ENCODE peak calls at places on chromosomes 12 and 14, in ten cellular contexts. One of them, this sample, is unnamed.
A peak's percentile ranks its signal among the peaks of the same experiment; 100 is the strongest.

GRCh38 chr14:36281309-36281708 is 39.1 kb downstream of the MBIP start:
- DNase-seq in CD8-positive, alpha-beta T cell: no peak
- DNase-seq in neural crest cell: no peak
- DNase-seq in fibroblast of mammary gland: peak; percentile 10
- DNase-seq in glutamatergic neuron: no peak
- DNase-seq in brain microvascular endothelial cell: no peak
- DNase-seq in lower lobe of right lung: no peak
- DNase-seq in endothelial cell: no peak
- DNase-seq in OCI-LY7: no peak
- DNase-seq in AG04450: no peak
- DNase-seq in this sample: peak; percentile 11

GRCh38 chr14:22579218-22579617 is 9.8 kb downstream of the DAD1 start:
- DNase-seq in CD8-positive, alpha-beta T cell: no peak
- DNase-seq in neural crest cell: no peak
- DNase-seq in fibroblast of mammary gland: peak; percentile 24
- DNase-seq in glutamatergic neuron: no peak
- DNase-seq in brain microvascular endothelial cell: no peak
- DNase-seq in lower lobe of right lung: no peak
- DNase-seq in endothelial cell: no peak
- DNase-seq in OCI-LY7: no peak
- DNase-seq in AG04450: no peak
- DNase-seq in this sample: no peak

GRCh38 chr12:78566461-78566860 is 298.1 kb upstream of the SYT1 start:
- DNase-seq in CD8-positive, alpha-beta T cell: no peak
- DNase-seq in neural crest cell: no peak
- DNase-seq in fibroblast of mammary gland: no peak
- DNase-seq in glutamatergic neuron: no peak
- DNase-seq in brain microvascular endothelial cell: no peak
- DNase-seq in lower lobe of right lung: no peak
- DNase-seq in endothelial cell: no peak
- DNase-seq in OCI-LY7: no peak
- DNase-seq in AG04450: no peak
- DNase-seq in this sample: no peak

GRCh38 chr12:110858848-110859247 is 12.1 kb downstream of the CCDC63 start:
- DNase-seq in CD8-positive, alpha-beta T cell: no peak
- DNase-seq in neural crest cell: no peak
- DNase-seq in fibroblast of mammary gland: peak; percentile 15
- DNase-seq in glutamatergic neuron: no peak
- DNase-seq in brain microvascular endothelial cell: no peak
- DNase-seq in lower lobe of right lung: no peak
- DNase-seq in endothelial cell: no peak
- DNase-seq in OCI-LY7: no peak
- DNase-seq in AG04450: no peak
- DNase-seq in this sample: no peak

GRCh38 chr12:121107681-121108080 is 25.0 kb upstream of the P2RX7 start:
- DNase-seq in CD8-positive, alpha-beta T cell: no peak
- DNase-seq in neural crest cell: no peak
- DNase-seq in fibroblast of mammary gland: no peak
- DNase-seq in glutamatergic neuron: no peak
- DNase-seq in brain microvascular endothelial cell: no peak
- DNase-seq in lower lobe of right lung: no peak
- DNase-seq in endothelial cell: no peak
- DNase-seq in OCI-LY7: no peak
- DNase-seq in AG04450: no peak
- DNase-seq in this sample: no peak

GRCh38 chr12:131499160-131499863 is 211.6 kb upstream of the SFSWAP start:
- DNase-seq in CD8-positive, alpha-beta T cell: peak; percentile 25
- DNase-seq in neural crest cell: no peak
- DNase-seq in fibroblast of mammary gland: no peak
- DNase-seq in glutamatergic neuron: no peak
- DNase-seq in brain microvascular endothelial cell: no peak
- DNase-seq in lower lobe of right lung: no peak
- DNase-seq in endothelial cell: no peak
- DNase-seq in OCI-LY7: no peak
- DNase-seq in AG04450: no peak
- DNase-seq in this sample: no peak

GRCh38 chr14:36555998-36556743 is 26.2 kb downstream of the NKX2-8 start:
- DNase-seq in CD8-positive, alpha-beta T cell: no peak
- DNase-seq in neural crest cell: no peak
- DNase-seq in fibroblast of mammary gland: no peak
- DNase-seq in glutamatergic neuron: no peak
- DNase-seq in brain microvascular endothelial cell: no peak
- DNase-seq in lower lobe of right lung: no peak
- DNase-seq in endothelial cell: no peak
- DNase-seq in OCI-LY7: no peak
- DNase-seq in AG04450: no peak
- DNase-seq in this sample: no peak

GRCh38 chr14:103576371-103577024 is 13.7 kb downstream of the COA8 start:
- DNase-seq in CD8-positive, alpha-beta T cell: no peak
- DNase-seq in neural crest cell: peak; percentile 58
- DNase-seq in fibroblast of mammary gland: peak; percentile 85
- DNase-seq in glutamatergic neuron: peak; percentile 73
- DNase-seq in brain microvascular endothelial cell: peak; percentile 73
- DNase-seq in lower lobe of right lung: peak; percentile 95
- DNase-seq in endothelial cell: peak; percentile 22
- DNase-seq in OCI-LY7: no peak
- DNase-seq in AG04450: no peak
- DNase-seq in this sample: peak; percentile 84

GRCh38 chr12:46944771-46945170 is 119.0 kb upstream of the SLC38A4 start:
- DNase-seq in CD8-positive, alpha-beta T cell: no peak
- DNase-seq in neural crest cell: no peak
- DNase-seq in fibroblast of mammary gland: peak; percentile 12
- DNase-seq in glutamatergic neuron: no peak
- DNase-seq in brain microvascular endothelial cell: no peak
- DNase-seq in lower lobe of right lung: no peak
- DNase-seq in endothelial cell: no peak
- DNase-seq in OCI-LY7: no peak
- DNase-seq in AG04450: no peak
- DNase-seq in this sample: no peak

GRCh38 chr12:46946137-46946536 is 120.3 kb upstream of the SLC38A4 start:
- DNase-seq in CD8-positive, alpha-beta T cell: no peak
- DNase-seq in neural crest cell: no peak
- DNase-seq in fibroblast of mammary gland: peak; percentile 74
- DNase-seq in glutamatergic neuron: no peak
- DNase-seq in brain microvascular endothelial cell: peak; percentile 53
- DNase-seq in lower lobe of right lung: no peak
- DNase-seq in endothelial cell: no peak
- DNase-seq in OCI-LY7: no peak
- DNase-seq in AG04450: peak; percentile 56
- DNase-seq in this sample: peak; percentile 63

GRCh38 chr12:46945591-46945990 is 119.8 kb upstream of the SLC38A4 start:
- DNase-seq in CD8-positive, alpha-beta T cell: no peak
- DNase-seq in neural crest cell: no peak
- DNase-seq in fibroblast of mammary gland: no peak
- DNase-seq in glutamatergic neuron: no peak
- DNase-seq in brain microvascular endothelial cell: no peak
- DNase-seq in lower lobe of right lung: no peak
- DNase-seq in endothelial cell: no peak
- DNase-seq in OCI-LY7: no peak
- DNase-seq in AG04450: no peak
- DNase-seq in this sample: no peak

GRCh38 chr12:46942579-46942978 is 116.8 kb upstream of the SLC38A4 start:
- DNase-seq in CD8-positive, alpha-beta T cell: no peak
- DNase-seq in neural crest cell: no peak
- DNase-seq in fibroblast of mammary gland: peak; percentile 27
- DNase-seq in glutamatergic neuron: no peak
- DNase-seq in brain microvascular endothelial cell: no peak
- DNase-seq in lower lobe of right lung: no peak
- DNase-seq in endothelial cell: no peak
- DNase-seq in OCI-LY7: no peak
- DNase-seq in AG04450: no peak
- DNase-seq in this sample: peak; percentile 41

GRCh38 chr12:46944104-46944503 is 118.3 kb upstream of the SLC38A4 start:
- DNase-seq in CD8-positive, alpha-beta T cell: no peak
- DNase-seq in neural crest cell: no peak
- DNase-seq in fibroblast of mammary gland: peak; percentile 81
- DNase-seq in glutamatergic neuron: no peak
- DNase-seq in brain microvascular endothelial cell: peak; percentile 63
- DNase-seq in lower lobe of right lung: no peak
- DNase-seq in endothelial cell: no peak
- DNase-seq in OCI-LY7: no peak
- DNase-seq in AG04450: no peak
- DNase-seq in this sample: peak; percentile 74
- TF ChIP-seq CTCF in CD8-positive, alpha-beta T cell: no peak
- TF ChIP-seq CTCF in neural crest cell: no peak
- TF ChIP-seq CTCF in fibroblast of mammary gland: peak; percentile 43
- TF ChIP-seq CTCF in glutamatergic neuron: no peak
- TF ChIP-seq CTCF in brain microvascular endothelial cell: peak; percentile 63
- TF ChIP-seq CTCF in lower lobe of right lung: no peak
- TF ChIP-seq CTCF in endothelial cell: no peak
- TF ChIP-seq CTCF in OCI-LY7: no peak
- TF ChIP-seq CTCF in AG04450: peak; percentile 43
- TF ChIP-seq CTCF in this sample: peak; percentile 43

DNA sequence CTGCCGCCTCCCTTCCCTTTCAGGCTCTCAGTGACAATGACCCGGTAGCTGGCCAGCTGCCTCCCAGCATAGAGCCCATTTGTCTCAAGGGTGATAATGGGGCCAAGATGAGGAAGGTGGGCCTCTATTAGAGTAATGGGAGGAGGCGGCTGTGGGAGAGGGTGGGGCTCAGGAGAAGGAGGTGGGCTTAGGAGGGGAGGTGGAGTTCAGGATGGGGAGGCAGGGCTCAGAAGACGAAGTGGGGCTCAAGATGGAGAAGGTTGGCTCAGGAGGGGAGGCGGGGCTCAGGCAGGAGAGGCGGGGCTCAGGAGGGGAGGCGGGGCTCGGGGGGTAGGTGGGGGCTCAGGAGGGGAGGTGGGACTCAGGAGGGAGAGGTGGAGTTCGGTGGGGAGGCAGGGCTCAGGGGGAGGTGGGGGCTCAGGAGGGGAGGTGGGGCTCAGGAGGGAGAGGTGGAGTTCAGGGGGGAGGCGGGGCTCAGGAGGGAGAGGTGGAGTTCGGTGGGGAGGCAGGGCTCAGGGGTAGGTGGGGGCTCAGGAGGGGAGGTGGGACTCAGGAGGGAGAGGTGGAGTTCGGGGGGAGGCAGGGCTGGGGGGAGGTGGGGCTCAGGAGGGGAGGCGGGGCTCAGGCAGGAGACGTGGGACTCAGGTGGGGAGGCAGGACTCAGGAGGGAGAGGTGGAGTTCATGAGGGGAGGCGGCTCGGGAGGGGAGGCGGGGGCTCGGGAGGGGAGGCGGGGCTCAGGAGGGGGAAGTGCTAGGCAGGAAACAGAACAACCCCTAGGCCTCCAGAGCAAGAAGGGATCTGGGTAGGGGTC is 36.8 kb downstream of the IQSEC3 start:
- DNase-seq in CD8-positive, alpha-beta T cell: no peak
- DNase-seq in neural crest cell: no peak
- DNase-seq in fibroblast of mammary gland: no peak
- DNase-seq in glutamatergic neuron: no peak
- DNase-seq in brain microvascular endothelial cell: no peak
- DNase-seq in lower lobe of right lung: no peak
- DNase-seq in endothelial cell: no peak
- DNase-seq in OCI-LY7: peak; percentile 93
- DNase-seq in AG04450: no peak
- DNase-seq in this sample: no peak
- TF ChIP-seq CTCF in CD8-positive, alpha-beta T cell: no peak
- TF ChIP-seq CTCF in neural crest cell: no peak
- TF ChIP-seq CTCF in fibroblast of mammary gland: no peak
- TF ChIP-seq CTCF in glutamatergic neuron: no peak
- TF ChIP-seq CTCF in brain microvascular endothelial cell: no peak
- TF ChIP-seq CTCF in lower lobe of right lung: no peak
- TF ChIP-seq CTCF in endothelial cell: no peak
- TF ChIP-seq CTCF in OCI-LY7: no peak
- TF ChIP-seq CTCF in AG04450: no peak
- TF ChIP-seq CTCF in this sample: no peak

DNA sequence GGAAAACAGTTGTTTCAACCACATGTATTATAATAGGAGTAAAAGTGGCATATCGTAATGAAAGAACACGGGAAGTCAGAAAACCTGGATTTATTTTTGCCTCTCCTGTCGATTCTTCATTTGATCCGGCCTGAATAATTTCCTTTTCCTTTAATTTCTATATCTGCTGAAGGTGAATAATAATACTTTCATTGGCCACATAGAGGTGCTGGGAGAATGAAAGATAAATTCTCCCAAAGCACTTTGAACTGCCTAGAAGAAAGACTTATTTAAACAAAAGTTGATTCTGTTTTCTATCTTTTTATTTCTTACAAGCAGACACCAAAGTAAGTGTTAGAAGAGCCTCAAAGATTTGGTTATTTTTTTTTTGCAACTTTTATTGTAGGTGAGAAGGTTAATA is 339.1 kb downstream of the RAD51B start:
- DNase-seq in CD8-positive, alpha-beta T cell: no peak
- DNase-seq in neural crest cell: no peak
- DNase-seq in fibroblast of mammary gland: no peak
- DNase-seq in glutamatergic neuron: no peak
- DNase-seq in brain microvascular endothelial cell: no peak
- DNase-seq in lower lobe of right lung: no peak
- DNase-seq in endothelial cell: no peak
- DNase-seq in OCI-LY7: no peak
- DNase-seq in AG04450: no peak
- DNase-seq in this sample: no peak
- TF ChIP-seq CTCF in CD8-positive, alpha-beta T cell: no peak
- TF ChIP-seq CTCF in neural crest cell: no peak
- TF ChIP-seq CTCF in fibroblast of mammary gland: no peak
- TF ChIP-seq CTCF in glutamatergic neuron: no peak
- TF ChIP-seq CTCF in brain microvascular endothelial cell: no peak
- TF ChIP-seq CTCF in lower lobe of right lung: no peak
- TF ChIP-seq CTCF in endothelial cell: no peak
- TF ChIP-seq CTCF in OCI-LY7: no peak
- TF ChIP-seq CTCF in AG04450: no peak
- TF ChIP-seq CTCF in this sample: no peak

GRCh38 chr12:1840981-1841425 is 20.6 kb downstream of the LRTM2 start:
- DNase-seq in CD8-positive, alpha-beta T cell: no peak
- DNase-seq in neural crest cell: no peak
- DNase-seq in fibroblast of mammary gland: no peak
- DNase-seq in glutamatergic neuron: peak; percentile 6
- DNase-seq in brain microvascular endothelial cell: no peak
- DNase-seq in lower lobe of right lung: peak; percentile 29
- DNase-seq in endothelial cell: no peak
- DNase-seq in OCI-LY7: no peak
- DNase-seq in AG04450: no peak
- DNase-seq in this sample: no peak
- TF ChIP-seq CTCF in CD8-positive, alpha-beta T cell: no peak
- TF ChIP-seq CTCF in neural crest cell: no peak
- TF ChIP-seq CTCF in fibroblast of mammary gland: no peak
- TF ChIP-seq CTCF in glutamatergic neuron: no peak
- TF ChIP-seq CTCF in brain microvascular endothelial cell: no peak
- TF ChIP-seq CTCF in lower lobe of right lung: no peak
- TF ChIP-seq CTCF in endothelial cell: no peak
- TF ChIP-seq CTCF in OCI-LY7: no peak
- TF ChIP-seq CTCF in AG04450: no peak
- TF ChIP-seq CTCF in this sample: no peak

GRCh38 chr14:90900712-90901111 is 84.5 kb upstream of the TTC7B start:
- DNase-seq in CD8-positive, alpha-beta T cell: no peak
- DNase-seq in neural crest cell: no peak
- DNase-seq in fibroblast of mammary gland: peak; percentile 13
- DNase-seq in glutamatergic neuron: no peak
- DNase-seq in brain microvascular endothelial cell: no peak
- DNase-seq in lower lobe of right lung: no peak
- DNase-seq in endothelial cell: no peak
- DNase-seq in OCI-LY7: no peak
- DNase-seq in AG04450: no peak
- DNase-seq in this sample: peak; percentile 35
- TF ChIP-seq CTCF in CD8-positive, alpha-beta T cell: no peak
- TF ChIP-seq CTCF in neural crest cell: peak; percentile 43
- TF ChIP-seq CTCF in fibroblast of mammary gland: peak; percentile 20
- TF ChIP-seq CTCF in glutamatergic neuron: no peak
- TF ChIP-seq CTCF in brain microvascular endothelial cell: no peak
- TF ChIP-seq CTCF in lower lobe of right lung: no peak
- TF ChIP-seq CTCF in endothelial cell: no peak
- TF ChIP-seq CTCF in OCI-LY7: peak; percentile 50
- TF ChIP-seq CTCF in AG04450: no peak
- TF ChIP-seq CTCF in this sample: no peak